ENCODE peak calls at places on chromosomes 3 and 15, in five cellular contexts. E is progenitor cell of endocrine pancreas; L is activated T-helper 9 cell treated with anti-CD3 and anti-CD28 coated beads, Interleukin-2, amount 50 U/mL, for 16 hours; C is GM06990; A is HTR-8/SVneo. W is an unnamed sample.

GRCh38 chr15:33016405-33017024 is 178.0 kb downstream of the FMN1 start:
- DNase-seq in A (no peak), C (no peak), L (no peak), E (no peak), W (no peak)

GRCh38 chr3:179837374-179837773 is 184.5 kb downstream of the USP13 start:
- DNase-seq in L (no peak), C (no peak), A (no peak), E (no peak), W (no peak)

GRCh38 chr15:75736256-75736655 is 23.6 kb upstream of the CSPG4 start:
- DNase-seq in L (no peak), E (no peak), C (no peak), A (no peak), W (no peak)

GRCh38 chr3:58497074-58497473 is 5.2 kb downstream of the KCTD6 start:
- DNase-seq in C (no peak), E (no peak), L (no peak), A (no peak), W (no peak)

GRCh38 chr15:91625506-91625905 is 228.0 kb upstream of the SLCO3A1 start:
- DNase-seq in L (no peak), C (no peak), A (no peak), E (no peak), W (no peak)

GRCh38 chr3:64501298-64501906 is 186.4 kb downstream of the ADAMTS9 start:
- DNase-seq in C (no peak), L (no peak), E (no peak), A (no peak), W (no peak)

GRCh38 chr3:190124067-190124466 is 3.4 kb upstream of the P3H2 start:
- DNase-seq in E (no peak), C (no peak), A (no peak), L (no peak), W (no peak)

GRCh38 chr3:99895706-99896441 is 78.2 kb downstream of the CMSS1 start:
- DNase-seq in E (no peak), C (no peak), L (no peak), A (peak), W (peak)

GRCh38 chr15:79953951-79954444 is 17.0 kb downstream of the BCL2A1 start:
- DNase-seq in E (no peak), A (no peak), C (no peak), L (no peak), W (no peak)

GRCh38 chr3:36201546-36201945 is 178.8 kb upstream of the STAC start:
- DNase-seq in L (no peak), C (no peak), E (no peak), A (no peak), W (no peak)

GRCh38 chr3:16066975-16067374 is 107.5 kb upstream of the GALNT15 start:
- DNase-seq in E (no peak), L (no peak), A (no peak), C (no peak), W (no peak)

GRCh38 chr15:90829942-90830440 is 38.4 kb upstream of the FURIN start:
- DNase-seq in E (no peak), C (peak), A (no peak), L (peak), W (no peak)